ENCODE peak calls at places on chromosomes 16 and 17, in four cellular contexts. One of them, this sample, is unnamed.

GRCh38 chr16:79190542-79190941 is 410.0 kb downstream of the MAF start:
- DNase-seq in CD8-positive, alpha-beta memory T cell: no peak
- DNase-seq in K562: no peak
- DNase-seq in tibial nerve: no peak
- DNase-seq in this sample: no peak

GRCh38 chr17:2719861-2720260 is 8.3 kb upstream of the CLUH start:
- DNase-seq in CD8-positive, alpha-beta memory T cell: no peak
- DNase-seq in K562: no peak
- DNase-seq in tibial nerve: no peak
- DNase-seq in this sample: no peak

GRCh38 chr17:75808905-75809621 is 24.5 kb downstream of the UNK start:
- DNase-seq in CD8-positive, alpha-beta memory T cell: no peak
- DNase-seq in K562: peak; percentile 20
- DNase-seq in tibial nerve: peak; percentile 57
- DNase-seq in this sample: peak; percentile 83

GRCh38 chr16:87956169-87956770 is 5.0 kb downstream of the BANP start:
- DNase-seq in CD8-positive, alpha-beta memory T cell: peak; percentile 53
- DNase-seq in K562: peak; percentile 64
- DNase-seq in tibial nerve: no peak
- DNase-seq in this sample: no peak

GRCh38 chr16:15690296-15690695 is 40.3 kb downstream of the NDE1 start:
- DNase-seq in CD8-positive, alpha-beta memory T cell: no peak
- DNase-seq in K562: no peak
- DNase-seq in tibial nerve: no peak
- DNase-seq in this sample: no peak

GRCh38 chr16:52114414-52114813 is 432.5 kb downstream of the TOX3 start:
- DNase-seq in CD8-positive, alpha-beta memory T cell: no peak
- DNase-seq in K562: no peak
- DNase-seq in tibial nerve: no peak
- DNase-seq in this sample: no peak

GRCh38 chr16:84458606-84459516 is 45.6 kb downstream of the MEAK7 start:
- DNase-seq in CD8-positive, alpha-beta memory T cell: no peak
- DNase-seq in K562: no peak
- DNase-seq in tibial nerve: no peak
- DNase-seq in this sample: no peak

GRCh38 chr17:70074991-70075390 is at the start of gene KCNJ16:
- DNase-seq in CD8-positive, alpha-beta memory T cell: no peak
- DNase-seq in K562: no peak
- DNase-seq in tibial nerve: no peak
- DNase-seq in this sample: peak; percentile 73

GRCh38 chr16:4803479-4804243 is 1.2 kb upstream of the ROGDI start:
- DNase-seq in CD8-positive, alpha-beta memory T cell: no peak
- DNase-seq in K562: no peak
- DNase-seq in tibial nerve: no peak
- DNase-seq in this sample: no peak

GRCh38 chr17:81391964-81392908 is 3.0 kb upstream of the BAHCC1 start:
- DNase-seq in CD8-positive, alpha-beta memory T cell: no peak
- DNase-seq in K562: no peak
- DNase-seq in tibial nerve: no peak
- DNase-seq in this sample: no peak

GRCh38 chr17:15257316-15257925 is 7.7 kb downstream of the PMP22 start:
- DNase-seq in CD8-positive, alpha-beta memory T cell: peak; percentile 34
- DNase-seq in K562: peak; percentile 73
- DNase-seq in tibial nerve: peak; percentile 56
- DNase-seq in this sample: peak; percentile 76

GRCh38 chr16:51134876-51135275 is 16.2 kb downstream of the SALL1 start:
- DNase-seq in CD8-positive, alpha-beta memory T cell: no peak
- DNase-seq in K562: no peak
- DNase-seq in tibial nerve: no peak
- DNase-seq in this sample: no peak

GRCh38 chr16:57648125-57648524 is 19.7 kb downstream of the ADGRG1 start:
- DNase-seq in CD8-positive, alpha-beta memory T cell: no peak
- DNase-seq in K562: no peak
- DNase-seq in tibial nerve: no peak
- DNase-seq in this sample: no peak

GRCh38 chr17:43028221-43028861 is 3.3 kb downstream of the RND2 start:
- DNase-seq in CD8-positive, alpha-beta memory T cell: no peak
- DNase-seq in K562: no peak
- DNase-seq in tibial nerve: no peak
- DNase-seq in this sample: no peak

GRCh38 chr16:2082171-2082982 is 34.6 kb downstream of the TSC2 start:
- DNase-seq in CD8-positive, alpha-beta memory T cell: no peak
- DNase-seq in K562: no peak
- DNase-seq in tibial nerve: no peak
- DNase-seq in this sample: peak; percentile 90

GRCh38 chr16:87674405-87674804 is 72.1 kb downstream of the JPH3 start:
- DNase-seq in CD8-positive, alpha-beta memory T cell: no peak
- DNase-seq in K562: no peak
- DNase-seq in tibial nerve: no peak
- DNase-seq in this sample: no peak

GRCh38 chr16:68548947-68549346 is 9.9 kb downstream of the ZFP90 start:
- DNase-seq in CD8-positive, alpha-beta memory T cell: peak; percentile 3
- DNase-seq in K562: no peak
- DNase-seq in tibial nerve: no peak
- DNase-seq in this sample: no peak

GRCh38 chr16:20803192-20803560 is 3.1 kb downstream of the ERI2 start:
- DNase-seq in CD8-positive, alpha-beta memory T cell: no peak
- DNase-seq in K562: no peak
- DNase-seq in tibial nerve: no peak
- DNase-seq in this sample: no peak

GRCh38 chr17:75498726-75499213 is 16.6 kb downstream of the CASKIN2 start:
- DNase-seq in CD8-positive, alpha-beta memory T cell: no peak
- DNase-seq in K562: peak; percentile 52
- DNase-seq in tibial nerve: no peak
- DNase-seq in this sample: no peak

GRCh38 chr16:65376601-65377000 is 254.7 kb upstream of the CDH11 start:
- DNase-seq in CD8-positive, alpha-beta memory T cell: no peak
- DNase-seq in K562: no peak
- DNase-seq in tibial nerve: no peak
- DNase-seq in this sample: no peak

GRCh38 chr17:19391432-19391831 is 4.4 kb upstream of the MFAP4 start:
- DNase-seq in CD8-positive, alpha-beta memory T cell: no peak
- DNase-seq in K562: no peak
- DNase-seq in tibial nerve: no peak
- DNase-seq in this sample: no peak

GRCh38 chr16:10967981-10968380 is 23.6 kb downstream of the CLEC16A start:
- DNase-seq in CD8-positive, alpha-beta memory T cell: no peak
- DNase-seq in K562: no peak
- DNase-seq in tibial nerve: no peak
- DNase-seq in this sample: peak; percentile 81

GRCh38 chr16:67529639-67530012 is 997 bp downstream of the RIPOR1 start:
- DNase-seq in CD8-positive, alpha-beta memory T cell: no peak
- DNase-seq in K562: no peak
- DNase-seq in tibial nerve: no peak
- DNase-seq in this sample: no peak

GRCh38 chr17:47205419-47205963 is 3.7 kb upstream of the MYL4 start:
- DNase-seq in CD8-positive, alpha-beta memory T cell: peak; percentile 57
- DNase-seq in K562: no peak
- DNase-seq in tibial nerve: peak; percentile 48
- DNase-seq in this sample: peak; percentile 72

GRCh38 chr17:50539762-50540440 is 7.1 kb upstream of the SPATA20 start:
- DNase-seq in CD8-positive, alpha-beta memory T cell: no peak
- DNase-seq in K562: peak; percentile 33
- DNase-seq in tibial nerve: no peak
- DNase-seq in this sample: peak; percentile 60

GRCh38 chr17:37744633-37744927 is 279 bp downstream of the HNF1B start:
- DNase-seq in CD8-positive, alpha-beta memory T cell: no peak
- DNase-seq in K562: no peak
- DNase-seq in tibial nerve: no peak
- DNase-seq in this sample: no peak

GRCh38 chr16:86952769-86953168 is 364.4 kb downstream of the C16orf95 start:
- DNase-seq in CD8-positive, alpha-beta memory T cell: no peak
- DNase-seq in K562: no peak
- DNase-seq in tibial nerve: no peak
- DNase-seq in this sample: no peak

GRCh38 chr17:2179615-2180295 is 123.8 kb downstream of the SMG6 start:
- DNase-seq in CD8-positive, alpha-beta memory T cell: no peak
- DNase-seq in K562: no peak
- DNase-seq in tibial nerve: peak; percentile 84
- DNase-seq in this sample: peak; percentile 71

GRCh38 chr17:80262291-80262690 is 1.6 kb downstream of the RNF213 start:
- DNase-seq in CD8-positive, alpha-beta memory T cell: no peak
- DNase-seq in K562: peak; percentile 60
- DNase-seq in tibial nerve: no peak
- DNase-seq in this sample: no peak

GRCh38 chr16:16155234-16155633 is 68.1 kb downstream of the ABCC6 start:
- DNase-seq in CD8-positive, alpha-beta memory T cell: no peak
- DNase-seq in K562: no peak
- DNase-seq in tibial nerve: no peak
- DNase-seq in this sample: no peak

GRCh38 chr16:18969855-18970240 is 13.9 kb upstream of the TMC7 start:
- DNase-seq in CD8-positive, alpha-beta memory T cell: no peak
- DNase-seq in K562: no peak
- DNase-seq in tibial nerve: no peak
- DNase-seq in this sample: no peak

GRCh38 chr16:79088971-79089370 is 511.6 kb downstream of the MAF start:
- DNase-seq in CD8-positive, alpha-beta memory T cell: no peak
- DNase-seq in K562: no peak
- DNase-seq in tibial nerve: no peak
- DNase-seq in this sample: no peak

GRCh38 chr17:33500141-33500540 is 207.0 kb upstream of the ASIC2 start:
- DNase-seq in CD8-positive, alpha-beta memory T cell: no peak
- DNase-seq in K562: peak; percentile 58
- DNase-seq in tibial nerve: no peak
- DNase-seq in this sample: no peak

GRCh38 chr17:33497623-33498022 is 204.5 kb upstream of the ASIC2 start:
- DNase-seq in CD8-positive, alpha-beta memory T cell: no peak
- DNase-seq in K562: no peak
- DNase-seq in tibial nerve: no peak
- DNase-seq in this sample: no peak

GRCh38 chr17:33499025-33499424 is 205.9 kb upstream of the ASIC2 start:
- DNase-seq in CD8-positive, alpha-beta memory T cell: no peak
- DNase-seq in K562: no peak
- DNase-seq in tibial nerve: no peak
- DNase-seq in this sample: no peak

GRCh38 chr17:33501185-33501584 is 208.1 kb upstream of the ASIC2 start:
- DNase-seq in CD8-positive, alpha-beta memory T cell: no peak
- DNase-seq in K562: no peak
- DNase-seq in tibial nerve: no peak
- DNase-seq in this sample: no peak

GRCh38 chr17:33498069-33498468 is 205.0 kb upstream of the ASIC2 start:
- DNase-seq in CD8-positive, alpha-beta memory T cell: no peak
- DNase-seq in K562: no peak
- DNase-seq in tibial nerve: no peak
- DNase-seq in this sample: no peak
- H3K4me1 ChIP-seq in CD8-positive, alpha-beta memory T cell: no peaks in the 10 kb centered on the region
- H3K4me1 ChIP-seq in K562: no peaks in the 10 kb centered on the region
- H3K4me1 ChIP-seq in tibial nerve: no peaks in the 10 kb centered on the region
- H3K4me1 ChIP-seq in this sample: no peaks in the 10 kb centered on the region

DNA sequence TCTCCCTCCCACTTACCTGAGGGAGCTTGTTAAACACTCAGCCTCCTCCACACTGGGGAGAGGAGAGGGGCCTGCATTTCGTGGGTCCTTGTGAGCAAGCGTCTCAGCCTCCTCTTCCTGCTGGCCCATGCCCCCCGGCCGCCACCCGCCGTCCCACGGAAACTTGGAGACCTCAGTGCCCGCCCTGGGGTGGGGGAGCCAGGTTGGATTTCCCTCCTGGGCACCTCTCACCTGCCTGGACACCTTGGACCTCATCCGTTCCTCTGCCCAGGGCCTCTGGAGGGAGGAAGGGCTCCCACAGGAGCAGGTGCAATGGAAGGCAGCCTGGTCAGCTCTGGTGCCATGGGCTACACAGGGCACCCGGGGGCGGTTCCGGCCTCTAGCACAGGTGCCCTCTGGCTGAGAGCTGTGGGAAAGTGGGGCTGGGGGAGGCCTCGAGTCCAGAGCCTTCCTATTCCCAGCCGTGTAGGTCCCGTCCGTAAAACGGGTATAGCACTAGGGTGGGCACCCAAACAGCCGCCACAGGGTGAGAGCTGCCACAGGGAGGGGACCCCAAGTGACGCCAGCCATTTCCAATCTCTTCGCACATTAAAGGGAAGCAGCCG is 11.0 kb downstream of the GSE1 start:
- DNase-seq in CD8-positive, alpha-beta memory T cell: no peak
- DNase-seq in K562: no peak
- DNase-seq in tibial nerve: no peak
- DNase-seq in this sample: no peak
- H3K4me1 ChIP-seq in CD8-positive, alpha-beta memory T cell: no peaks in the 10 kb centered on the region
- H3K4me1 ChIP-seq in K562: peaks cover 83% of the 10 kb centered on the region
- H3K4me1 ChIP-seq in tibial nerve: no peaks in the 10 kb centered on the region
- H3K4me1 ChIP-seq in this sample: peaks cover 79% of the 10 kb centered on the region

DNA sequence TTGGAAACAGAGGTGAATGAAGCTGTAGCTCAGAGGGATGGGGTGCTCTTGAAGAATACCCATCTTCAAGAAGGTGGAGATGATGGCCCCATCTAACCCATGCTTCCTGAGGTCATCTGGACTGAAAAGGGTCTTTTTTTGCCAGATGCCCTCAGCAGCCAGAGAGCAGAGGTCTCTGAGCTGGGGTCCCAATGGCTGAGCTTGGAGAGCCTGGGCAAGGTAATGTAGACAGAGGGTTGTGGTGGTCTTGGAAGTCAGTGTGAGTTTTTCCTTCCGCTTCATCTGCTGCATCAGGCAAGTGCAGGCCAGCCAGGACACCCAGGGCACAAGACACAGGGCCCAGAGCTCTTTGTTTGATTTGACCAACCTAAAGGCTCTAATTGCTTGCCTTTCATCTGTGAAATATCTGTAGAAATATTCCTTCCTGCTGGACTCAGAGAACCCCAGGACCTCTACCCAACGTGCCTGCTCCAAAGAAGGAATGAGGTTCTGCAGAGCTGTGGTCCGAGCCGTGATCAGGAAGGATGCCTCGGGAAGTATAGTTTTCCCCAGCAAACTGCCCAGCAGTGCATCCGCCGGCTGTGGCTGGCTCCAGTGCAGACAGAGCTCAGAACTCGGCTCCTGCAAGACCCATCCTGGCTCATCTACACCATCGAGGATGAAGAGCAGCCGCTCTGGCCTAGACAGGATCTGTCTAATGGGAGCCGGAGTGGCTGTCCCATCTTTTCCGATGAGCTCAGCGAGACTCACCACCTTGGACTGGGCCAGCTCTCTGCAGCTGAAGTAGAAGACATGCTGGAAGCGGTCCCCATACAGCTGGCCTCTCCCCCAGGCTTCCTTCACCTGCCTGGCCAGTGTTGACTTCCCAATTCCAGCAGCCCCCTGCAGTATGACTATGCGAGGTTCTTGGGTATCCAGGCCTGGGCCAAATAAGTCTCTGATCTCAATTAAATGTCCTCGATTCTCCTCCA is 25.2 kb downstream of the NLRP1 start:
- DNase-seq in CD8-positive, alpha-beta memory T cell: no peak
- DNase-seq in K562: no peak
- DNase-seq in tibial nerve: no peak
- DNase-seq in this sample: no peak
- H3K4me1 ChIP-seq in CD8-positive, alpha-beta memory T cell: peaks cover 8% of the 10 kb centered on the region
- H3K4me1 ChIP-seq in K562: no peaks in the 10 kb centered on the region
- H3K4me1 ChIP-seq in tibial nerve: no peaks in the 10 kb centered on the region
- H3K4me1 ChIP-seq in this sample: no peaks in the 10 kb centered on the region

DNA sequence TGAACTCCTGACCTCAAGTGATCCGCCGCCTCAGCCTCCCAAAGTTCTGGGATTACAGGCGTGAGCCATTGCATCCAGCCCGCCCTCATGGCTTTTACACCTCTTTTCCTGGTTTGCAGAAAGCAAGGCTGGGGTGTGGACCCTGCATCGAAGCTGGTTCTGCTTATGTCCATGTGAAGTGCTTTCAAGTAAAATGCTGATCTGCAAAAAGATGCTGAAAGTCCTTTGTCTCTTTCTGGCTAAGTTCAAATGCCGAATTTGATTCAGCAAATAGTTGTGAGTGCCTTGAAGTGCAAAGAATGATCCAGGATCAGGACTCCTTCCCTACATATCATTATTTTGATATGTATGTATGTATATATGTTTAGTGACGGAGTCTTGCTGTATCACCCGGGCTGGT is 17.1 kb downstream of the NAA60 start:
- DNase-seq in CD8-positive, alpha-beta memory T cell: no peak
- DNase-seq in K562: no peak
- DNase-seq in tibial nerve: no peak
- DNase-seq in this sample: no peak
- H3K4me1 ChIP-seq in CD8-positive, alpha-beta memory T cell: peaks cover 58% of the 10 kb centered on the region
- H3K4me1 ChIP-seq in K562: peaks cover 23% of the 10 kb centered on the region
- H3K4me1 ChIP-seq in tibial nerve: no peaks in the 10 kb centered on the region
- H3K4me1 ChIP-seq in this sample: peaks cover 51% of the 10 kb centered on the region